ENCODE peak calls at places on chromosomes 1 and 21, in seven cellular contexts. M, P, K, H, D, T and Z are unnamed samples.

GRCh38 chr1:184684285-184685077 is 70.2 kb downstream of the EDEM3 start:
- DNase-seq in M (peak; percentile 15), P (no peak), K (no peak), H (peak; percentile 24), D (no peak), T (no peak), Z (peak; percentile 34)

GRCh38 chr1:159188375-159188788 is 16.3 kb upstream of the ACKR1 start:
- DNase-seq in M (peak; percentile 57), P (peak; percentile 36), K (peak; percentile 97), H (no peak), D (peak; percentile 28), T (peak; percentile 90), Z (peak; percentile 47)

GRCh38 chr1:22048351-22049192 is 3.9 kb upstream of the CDC42 start:
- DNase-seq in M (no peak), P (no peak), K (peak; percentile 37), H (peak; percentile 39), D (no peak), T (no peak), Z (peak; percentile 63)

GRCh38 chr1:9822897-9823692 is 670 bp downstream of the CLSTN1 start:
- DNase-seq in M (no peak), P (peak; percentile 21), K (peak; percentile 56), H (no peak), D (peak; percentile 41), T (peak; percentile 84), Z (peak; percentile 17)

GRCh38 chr1:185350027-185350442 is 33.0 kb upstream of the IVNS1ABP start:
- DNase-seq in M (no peak), P (no peak), K (no peak), H (no peak), D (no peak), T (no peak), Z (no peak)

GRCh38 chr1:226608699-226609505 is 60.3 kb downstream of the STUM start:
- DNase-seq in M (peak; percentile 53), P (peak; percentile 82), K (peak; percentile 91), H (peak; percentile 65), D (peak; percentile 73), T (peak; percentile 88), Z (peak; percentile 71)

GRCh38 chr1:6475381-6476133 is 9.6 kb upstream of the TNFRSF25 start:
- DNase-seq in M (no peak), P (peak; percentile 40), K (peak; percentile 77), H (peak; percentile 25), D (peak; percentile 65), T (peak; percentile 92), Z (peak; percentile 20)

GRCh38 chr1:118878661-118879060 is 109.5 kb downstream of the TBX15 start:
- DNase-seq in M (no peak), P (no peak), K (no peak), H (no peak), D (no peak), T (no peak), Z (no peak)

GRCh38 chr1:39098569-39099250 is 72.6 kb downstream of the NDUFS5 start:
- DNase-seq in M (peak; percentile 45), P (peak; percentile 92), K (peak; percentile 99), H (peak; percentile 96), D (peak; percentile 51), T (no peak), Z (peak; percentile 94)

GRCh38 chr1:15258828-15259588 is 12.0 kb downstream of the FHAD1 start:
- DNase-seq in M (no peak), P (no peak), K (no peak), H (no peak), D (no peak), T (no peak), Z (no peak)

GRCh38 chr1:206794294-206794908 is 22.1 kb upstream of the IL10 start:
- DNase-seq in M (no peak), P (no peak), K (no peak), H (no peak), D (peak; percentile 33), T (no peak), Z (no peak)

GRCh38 chr1:6864166-6864565 is 78.9 kb downstream of the CAMTA1 start:
- DNase-seq in M (no peak), P (no peak), K (no peak), H (no peak), D (no peak), T (no peak), Z (no peak)

GRCh38 chr1:111992396-111992985 is 3.0 kb upstream of the KCND3 start:
- DNase-seq in M (no peak), P (no peak), K (no peak), H (no peak), D (no peak), T (no peak), Z (no peak)

GRCh38 chr1:177334276-177334675 is 163.5 kb downstream of the BRINP2 start:
- DNase-seq in M (no peak), P (peak; percentile 31), K (no peak), H (no peak), D (no peak), T (no peak), Z (peak; percentile 28)

GRCh38 chr21:32771134-32771523 is 426 bp downstream of the PAXBP1 start:
- DNase-seq in M (peak; percentile 61), P (peak; percentile 69), K (peak; percentile 78), H (peak; percentile 58), D (peak; percentile 60), T (peak; percentile 93), Z (peak; percentile 62)

GRCh38 chr1:67597336-67597735 is 87.7 kb upstream of the GADD45A start:
- DNase-seq in M (no peak), P (peak; percentile 24), K (no peak), H (no peak), D (no peak), T (no peak), Z (no peak)

GRCh38 chr1:40663324-40664166 is 1.9 kb downstream of the RIMS3 start:
- DNase-seq in M (no peak), P (no peak), K (no peak), H (no peak), D (no peak), T (no peak), Z (no peak)

GRCh38 chr21:26148834-26149354 is 21.7 kb downstream of the APP start:
- DNase-seq in M (no peak), P (peak; percentile 48), K (peak; percentile 52), H (peak; percentile 83), D (no peak), T (no peak), Z (peak; percentile 72)

GRCh38 chr1:183757061-183757460 is 47.9 kb upstream of the RGL1 start:
- DNase-seq in M (no peak), P (peak; percentile 87), K (no peak), H (peak; percentile 80), D (no peak), T (no peak), Z (peak; percentile 72)

GRCh38 chr1:209741889-209742288 is 14.0 kb upstream of the TRAF3IP3 start:
- DNase-seq in M (peak; percentile 49), P (no peak), K (no peak), H (no peak), D (no peak), T (no peak), Z (no peak)

GRCh38 chr1:45864765-45865164 is 61.4 kb downstream of the MAST2 start:
- DNase-seq in M (no peak), P (peak; percentile 52), K (no peak), H (no peak), D (no peak), T (no peak), Z (peak; percentile 32)

GRCh38 chr1:200732438-200732837 is 6.3 kb upstream of the CAMSAP2 start:
- DNase-seq in M (no peak), P (no peak), K (peak; percentile 44), H (no peak), D (no peak), T (no peak), Z (no peak)

GRCh38 chr1:31923905-31924304 is 14.3 kb downstream of the PTP4A2 start:
- DNase-seq in M (no peak), P (peak; percentile 38), K (no peak), H (no peak), D (no peak), T (no peak), Z (no peak)

GRCh38 chr1:51569284-51570062 is 47.4 kb upstream of the OSBPL9 start:
- DNase-seq in M (no peak), P (peak; percentile 71), K (peak; percentile 38), H (peak; percentile 81), D (peak; percentile 83), T (no peak), Z (peak; percentile 72)

GRCh38 chr1:89041055-89041707 is 18.5 kb upstream of the GBP3 start:
- DNase-seq in M (no peak), P (peak; percentile 87), K (no peak), H (peak; percentile 65), D (no peak), T (no peak), Z (peak; percentile 84)
- TF ChIP-seq CTCF in M (no peak), P (no peak), K (no peak), H (no peak), D (no peak), T (no peak), Z (no peak)

DNA sequence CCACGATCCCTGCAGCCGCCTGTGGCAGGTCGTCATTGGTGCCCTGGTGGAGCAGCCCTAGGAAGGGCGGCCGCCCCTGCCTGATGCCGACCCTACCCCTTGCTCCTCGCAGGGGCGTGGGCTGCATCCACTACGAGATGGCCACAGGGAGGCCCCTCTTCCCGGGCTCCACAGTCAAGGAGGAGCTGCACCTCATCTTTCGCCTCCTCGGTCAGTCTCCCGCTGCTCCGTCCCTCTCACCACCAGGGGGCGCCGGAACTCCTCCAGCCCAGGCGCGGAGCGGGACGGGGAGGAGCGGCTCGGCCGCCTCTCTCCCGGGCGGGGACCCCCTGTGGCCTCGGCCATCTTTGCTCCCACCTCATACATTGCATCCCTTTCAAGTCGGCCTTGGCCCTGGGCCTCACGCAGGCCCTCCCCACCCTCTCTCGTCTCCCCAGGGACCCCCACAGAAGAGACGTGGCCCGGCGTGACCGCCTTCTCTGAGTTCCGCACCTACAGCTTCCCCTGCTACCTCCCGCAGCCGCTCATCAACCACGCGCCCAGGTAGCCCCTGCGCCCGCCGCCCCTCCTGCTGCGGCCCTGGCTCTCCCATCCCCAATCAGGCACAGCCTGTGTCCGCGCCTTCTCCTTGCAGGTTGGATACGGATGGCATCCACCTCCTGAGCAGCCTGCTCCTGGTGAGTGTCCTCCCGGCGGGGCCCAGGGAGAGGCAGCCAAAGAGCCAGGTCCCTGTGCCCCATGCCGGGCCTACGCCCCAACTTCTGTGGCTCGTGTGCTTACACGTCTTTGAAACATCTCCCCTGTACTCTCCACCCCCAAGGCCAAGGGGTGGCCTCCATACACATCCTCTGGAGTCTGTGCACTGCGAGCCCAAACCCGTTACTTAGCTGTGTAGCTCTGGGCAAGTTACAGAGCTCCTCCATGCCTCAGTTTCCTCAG is 24.7 kb downstream of the CDK18 start:
- DNase-seq in M (peak; percentile 82), P (peak; percentile 70), K (peak; percentile 95), H (peak; percentile 56), D (peak; percentile 79), T (peak; percentile 95), Z (peak; percentile 37)
- H3K4me3 ChIP-seq in M (peak overlapping the region; percentile 47), P (peak overlapping the region; percentile 1), K (peak overlapping the region; percentile 46), H (peak overlapping the region; percentile 49), D (peak overlapping the region; percentile 63), T (peak overlapping the region; percentile 46), Z (peak overlapping the region; percentile 32)

DNA sequence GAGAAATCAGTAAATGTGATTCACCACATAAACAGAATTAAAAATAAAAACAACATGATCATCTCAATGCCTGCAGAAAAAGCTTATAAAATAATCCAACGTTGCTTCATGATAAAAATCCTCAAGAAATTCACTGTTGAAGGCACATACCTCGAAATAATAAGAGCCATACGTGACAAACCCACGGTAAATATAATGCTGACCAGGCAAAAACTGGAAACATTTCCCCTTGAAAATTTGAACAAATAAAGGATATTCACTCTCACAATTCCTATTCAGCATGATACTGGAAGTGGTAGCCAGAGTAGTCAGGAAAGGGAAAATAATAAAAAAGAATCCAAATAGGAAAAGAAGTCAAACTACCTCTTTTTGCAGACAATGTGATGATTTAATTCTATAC is 148.8 kb downstream of the BRINP3 start:
- DNase-seq in M (no peak), P (no peak), K (no peak), H (no peak), D (no peak), T (no peak), Z (no peak)
- TF ChIP-seq CTCF in M (no peak), P (no peak), K (no peak), H (no peak), D (no peak), T (no peak), Z (no peak)

GRCh38 chr21:15061747-15062146 is 3.1 kb downstream of the NRIP1 start:
- DNase-seq in M (no peak), P (no peak), K (no peak), H (no peak), D (peak; percentile 1), T (no peak), Z (no peak)
- H3K4me3 ChIP-seq in M (no peak overlapping the region), P (peak overlapping the region; percentile 78), K (no peak overlapping the region), H (peak overlapping the region; percentile 83), D (no peak overlapping the region), T (peak overlapping the region; percentile 80), Z (no peak overlapping the region)